ENCODE peak calls at places on chromosomes 1 and 21, in five cellular contexts. T is prostate gland, C is breast epithelium, I is ovary, L is adrenal gland. P is an unnamed sample. For H3K4me1, the result is how much of the 10 kb centered on the place peaks cover.

GRCh38 chr1:45793942-45794604 is 9.3 kb upstream of the MAST2 start:
- DNase-seq in T (no peak), I (no peak), C (no peak), L (no peak), P (no peak)

GRCh38 chr1:212901290-212901689 is 43.2 kb downstream of the FLVCR1 start:
- DNase-seq in I (no peak), C (no peak), L (no peak), T (no peak), P (no peak)

GRCh38 chr1:183457449-183457848 is 14.8 kb upstream of the SMG7 start:
- DNase-seq in T (no peak), C (no peak), I (no peak), L (no peak), P (no peak)

GRCh38 chr1:97827887-97828286 is 92.9 kb downstream of the DPYD start:
- DNase-seq in I (no peak), C (no peak), T (no peak), L (no peak), P (no peak)

GRCh38 chr1:87778896-87779295 is 450.2 kb downstream of the LMO4 start:
- DNase-seq in T (no peak), L (no peak), C (no peak), I (no peak), P (no peak)

GRCh38 chr1:37477198-37477931 is 3.0 kb downstream of the ZC3H12A start:
- DNase-seq in I (peak), T (no peak), C (peak), L (no peak), P (peak)

GRCh38 chr1:101008229-101008628 is 17.4 kb downstream of the DPH5 start:
- DNase-seq in T (no peak), I (no peak), L (no peak), C (no peak), P (no peak)

GRCh38 chr1:98794196-98794886 is 132.8 kb downstream of the SNX7 start:
- DNase-seq in C (no peak), L (peak), I (no peak), T (peak), P (peak)

GRCh38 chr21:15212214-15212613 is 147.4 kb upstream of the NRIP1 start:
- DNase-seq in T (no peak), C (no peak), I (no peak), L (no peak), P (no peak)

GRCh38 chr1:154179951-154180687 is 11.8 kb downstream of the TPM3 start:
- DNase-seq in T (no peak), I (no peak), L (peak), C (no peak), P (no peak)

GRCh38 chr1:212792396-212792908 is 758 bp downstream of the TATDN3 start:
- DNase-seq in I (no peak), T (no peak), C (no peak), L (no peak), P (no peak)

GRCh38 chr1:48017716-48018115 is 20.5 kb upstream of the TRABD2B start:
- DNase-seq in L (peak), T (no peak), I (no peak), C (no peak), P (no peak)

GRCh38 chr1:1621173-1621661 is 5.9 kb downstream of the MIB2 start:
- DNase-seq in C (no peak), L (no peak), I (peak), T (no peak), P (no peak)

GRCh38 chr1:65339866-65340483 is 30.6 kb downstream of the DNAJC6 start:
- DNase-seq in L (no peak), T (no peak), C (no peak), I (no peak), P (no peak)

GRCh38 chr1:17627239-17628052 is 87.9 kb downstream of the ARHGEF10L start:
- DNase-seq in T (no peak), I (no peak), C (no peak), L (no peak), P (no peak)

GRCh38 chr1:10107985-10108663 is 75.4 kb downstream of the UBE4B start:
- DNase-seq in C (no peak), T (no peak), L (no peak), I (no peak), P (no peak)

GRCh38 chr21:15421947-15422346 is 307.8 kb upstream of the USP25 start:
- DNase-seq in L (no peak), C (no peak), T (no peak), I (no peak), P (no peak)

GRCh38 chr1:143698016-143698415 is 273.8 kb downstream of the FAM72C start:
- DNase-seq in C (no peak), I (no peak), L (peak), T (no peak), P (peak)

GRCh38 chr1:66981679-66982078 is 56.9 kb downstream of the MIER1 start:
- DNase-seq in L (peak), I (no peak), T (no peak), C (no peak), P (peak)

GRCh38 chr1:16612332-16613172 is 812 bp downstream of the NBPF1 start:
- DNase-seq in T (peak), C (peak), I (peak), L (peak), P (peak)

GRCh38 chr1:27292111-27292510 is 29.9 kb upstream of the TMEM222 start:
- DNase-seq in I (no peak), L (peak), T (no peak), C (no peak), P (peak)

GRCh38 chr1:48415050-48415449 is 57.0 kb downstream of the SPATA6 start:
- DNase-seq in I (no peak), L (peak), T (no peak), C (no peak), P (no peak)

GRCh38 chr21:25496825-25497482 is 110.3 kb downstream of the MRPL39 start:
- DNase-seq in C (no peak), L (no peak), I (no peak), T (no peak), P (no peak)

GRCh38 chr1:172680733-172681275 is 21.9 kb downstream of the FASLG start:
- DNase-seq in L (no peak), C (no peak), I (no peak), T (no peak), P (no peak)

GRCh38 chr1:175390522-175391247 is 198.1 kb upstream of the KIAA0040 start:
- DNase-seq in L (no peak), C (no peak), I (no peak), T (no peak), P (no peak)

GRCh38 chr1:235633220-235633540 is 16.4 kb downstream of the GNG4 start:
- DNase-seq in I (no peak), L (no peak), C (no peak), T (no peak), P (no peak)

GRCh38 chr1:20380616-20381035 is 90.0 kb downstream of the VWA5B1 start:
- DNase-seq in I (no peak), L (peak), C (no peak), T (no peak), P (no peak)

GRCh38 chr1:67970088-67970487 is 80.3 kb downstream of the DIRAS3 start:
- DNase-seq in T (no peak), I (no peak), L (no peak), C (no peak), P (no peak)

GRCh38 chr21:21624674-21625073 is 626.5 kb downstream of the NCAM2 start:
- DNase-seq in C (no peak), T (no peak), L (no peak), I (no peak), P (no peak)

GRCh38 chr1:32769524-32770220 is 47.5 kb downstream of the YARS1 start:
- DNase-seq in I (peak), T (no peak), C (no peak), L (peak), P (no peak)

GRCh38 chr1:87329051-87329755 is 523 bp downstream of the LMO4 start:
- DNase-seq in T (peak), C (no peak), I (peak), L (peak), P (peak)

GRCh38 chr1:43947061-43947889 is 525 bp downstream of the IPO13 start:
- DNase-seq in C (no peak), T (no peak), I (peak), L (no peak), P (peak)

GRCh38 chr1:211566431-211567025 is 12.4 kb downstream of the SLC30A1 start:
- DNase-seq in T (no peak), C (no peak), L (no peak), I (no peak), P (no peak)

DNA sequence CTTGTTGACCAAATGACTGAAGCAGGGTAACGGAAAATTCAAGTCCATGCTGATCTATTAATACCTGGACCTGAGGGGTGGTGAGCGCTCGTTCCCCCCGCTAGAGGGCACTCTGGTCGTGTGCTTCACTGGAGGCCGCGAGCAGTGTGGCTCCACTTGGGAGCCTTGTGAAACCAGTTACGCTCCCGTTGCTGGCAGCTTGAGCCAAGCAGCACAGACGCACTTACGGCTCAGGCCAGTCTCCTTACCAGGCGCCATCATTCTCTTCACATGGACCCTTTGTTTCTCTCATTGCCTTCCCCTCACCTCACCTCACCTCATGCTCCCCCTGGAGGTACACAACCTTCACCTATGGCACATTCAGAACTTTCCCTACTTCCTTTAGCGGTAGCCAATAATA is 49.7 kb upstream of the TSPAN2 start:
- DNase-seq in I (peak), C (peak), T (peak), L (peak), P (peak)
- TF ChIP-seq POLR2A in I (no peak), C (no peak), T (no peak), L (no peak), P (no peak)

GRCh38 chr1:85394130-85394529 is 70.8 kb downstream of the DDAH1 start:
- DNase-seq in L (no peak), T (no peak), I (no peak), C (no peak), P (no peak)
- H3K4me1 ChIP-seq in L (under half), T (under half), I (under half), C (under half), P (under half)

GRCh38 chr1:228074954-228075730 is 7.4 kb upstream of the ARF1 start:
- DNase-seq in I (peak), T (no peak), C (no peak), L (no peak), P (no peak)

GRCh38 chr1:228077565-228078330 is 4.8 kb upstream of the ARF1 start:
- DNase-seq in C (no peak), L (no peak), I (peak), T (no peak), P (no peak)

GRCh38 chr1:228075801-228076271 is 6.7 kb upstream of the ARF1 start:
- DNase-seq in C (no peak), T (no peak), I (peak), L (no peak), P (no peak)

GRCh38 chr1:228079013-228079412 is 3.5 kb upstream of the ARF1 start:
- DNase-seq in T (no peak), I (peak), C (no peak), L (no peak), P (peak)

DNA sequence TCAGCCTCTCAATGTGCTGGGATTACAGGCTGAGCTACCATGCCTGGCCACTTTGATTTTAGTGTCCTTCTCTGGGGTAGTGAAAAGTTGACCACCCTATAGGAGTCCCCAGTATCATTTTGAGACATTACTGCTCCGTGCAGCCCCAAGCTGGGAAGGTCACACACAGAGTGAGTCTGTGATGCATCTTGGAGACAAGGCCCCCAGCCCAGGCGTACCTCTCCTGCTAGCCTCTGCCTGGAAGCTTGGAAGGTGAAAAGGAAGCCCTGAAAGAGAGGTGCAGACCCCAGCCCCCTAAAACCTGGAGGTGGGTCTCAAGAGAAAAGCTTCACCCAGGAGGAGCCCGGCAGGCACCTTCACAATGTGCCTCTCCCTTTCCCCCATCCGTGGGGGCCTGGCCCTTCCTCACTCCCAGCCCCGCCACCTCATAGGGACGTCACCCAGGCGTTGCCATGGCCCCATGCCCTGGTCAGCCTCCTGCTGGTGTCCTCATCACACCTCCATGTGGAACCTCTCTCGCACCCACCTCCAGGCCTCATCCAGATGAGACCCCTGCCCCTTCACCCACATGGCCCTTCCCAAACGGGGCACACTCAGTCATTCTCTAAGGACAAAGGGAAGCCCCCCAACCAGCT is 5.6 kb upstream of the ARF1 start:
- DNase-seq in L (no peak), C (no peak), T (no peak), I (peak), P (no peak)
- TF ChIP-seq CTCF in L (no peak), C (no peak), T (no peak), I (no peak), P (no peak)

DNA sequence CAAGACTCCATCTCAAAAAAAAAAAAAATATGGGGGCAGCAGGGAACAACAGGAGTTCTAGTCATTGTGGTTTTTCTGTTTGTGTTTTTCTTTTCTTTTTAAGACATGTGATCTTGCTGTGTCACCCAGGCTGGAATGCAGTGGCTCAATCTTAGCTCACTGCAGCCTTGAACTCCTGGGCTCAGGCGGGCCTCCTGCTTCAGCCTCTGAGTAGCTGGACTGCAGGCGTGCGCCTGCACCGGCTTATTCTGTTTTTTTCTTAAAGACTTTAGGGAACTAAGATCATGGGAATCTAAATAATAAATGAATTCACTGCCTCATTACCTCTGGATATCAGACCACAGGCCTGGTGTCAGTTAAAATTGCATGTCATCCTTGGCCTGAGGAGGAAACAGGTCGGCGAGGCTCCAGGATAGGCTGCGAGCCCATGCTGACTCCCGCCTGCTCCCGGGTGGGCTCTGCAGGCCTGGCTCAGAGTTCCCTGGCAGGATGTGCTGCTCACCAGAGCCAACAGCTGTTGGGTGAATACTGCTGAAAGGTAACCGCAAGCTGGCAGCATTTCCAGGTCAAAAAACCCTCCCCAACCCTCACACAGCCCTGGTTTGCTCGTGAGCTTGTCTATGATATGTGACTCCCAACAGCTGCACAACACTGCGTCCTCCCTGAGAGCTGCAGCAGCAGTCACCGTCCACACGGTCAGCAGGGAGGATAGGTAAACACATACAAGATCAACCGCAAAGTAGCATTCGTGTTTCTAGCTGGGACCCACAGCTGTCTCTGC is 58.1 kb downstream of the SCCPDH start:
- DNase-seq in L (peak), T (no peak), C (no peak), I (peak), P (no peak)
- TF ChIP-seq POLR2A in L (no peak), T (no peak), C (no peak), I (no peak), P (no peak)

GRCh38 chr21:35046880-35047229 is 2.2 kb downstream of the RUNX1 start:
- DNase-seq in I (no peak), T (no peak), C (no peak), L (peak), P (no peak)
- H3K4me1 ChIP-seq in I (under half), T (under half), C (under half), L (under half), P (under half)

P was measured in body of pancreas.